ENCODE peak calls at places on chromosomes 7 and 10, in seven cellular contexts. S is B cell, M is neural crest cell, Q is HCT116, H is keratinocyte, J is body of pancreas, O is left ventricle myocardium inferior. C is an unnamed sample.

GRCh38 chr7:47581442-47581820 is 480 bp downstream of the TNS3 start:
- DNase-seq in S (no peak), M (peak), Q (no peak), H (no peak), J (peak), O (no peak), C (peak)

GRCh38 chr10:1715821-1716220 is 21.5 kb downstream of the ADARB2 start:
- DNase-seq in S (peak), M (peak), Q (no peak), H (peak), J (peak), O (no peak), C (peak)

GRCh38 chr7:45178241-45179225 is 20.9 kb downstream of the RAMP3 start:
- DNase-seq in S (no peak), M (no peak), Q (peak), H (no peak), J (no peak), O (no peak), C (no peak)

GRCh38 chr7:17275749-17276671 is 22.4 kb upstream of the AHR start:
- DNase-seq in S (no peak), M (no peak), Q (no peak), H (no peak), J (peak), O (no peak), C (peak)

GRCh38 chr10:44028384-44029137 is 356.3 kb downstream of the CXCL12 start:
- DNase-seq in S (no peak), M (no peak), Q (no peak), H (no peak), J (peak), O (no peak), C (no peak)

GRCh38 chr7:23298141-23298851 is 843 bp upstream of the MALSU1 start:
- DNase-seq in S (no peak), M (no peak), Q (no peak), H (no peak), J (peak), O (no peak), C (no peak)

GRCh38 chr10:102831322-102832071 is 5.7 kb downstream of the CYP17A1 start:
- DNase-seq in S (no peak), M (no peak), Q (no peak), H (no peak), J (no peak), O (no peak), C (no peak)

GRCh38 chr7:70063371-70063770 is 465.1 kb downstream of the AUTS2 start:
- DNase-seq in S (no peak), M (no peak), Q (no peak), H (no peak), J (no peak), O (no peak), C (no peak)

GRCh38 chr7:100176096-100176835 is 915 bp downstream of the GPC2 start:
- DNase-seq in S (no peak), M (no peak), Q (no peak), H (no peak), J (no peak), O (no peak), C (no peak)

GRCh38 chr10:117663750-117664149 is 121.2 kb downstream of the EMX2 start:
- DNase-seq in S (no peak), M (no peak), Q (peak), H (no peak), J (peak), O (no peak), C (peak)

GRCh38 chr10:69715899-69716606 is 85.7 kb upstream of the COL13A1 start:
- DNase-seq in S (no peak), M (no peak), Q (no peak), H (no peak), J (no peak), O (no peak), C (no peak)

GRCh38 chr7:149845257-149845980 is 7.2 kb downstream of the ZNF862 start:
- DNase-seq in S (no peak), M (no peak), Q (no peak), H (no peak), J (no peak), O (no peak), C (no peak)

GRCh38 chr7:44853391-44853790 is 5.5 kb upstream of the H2AZ2 start:
- DNase-seq in S (no peak), M (no peak), Q (peak), H (no peak), J (no peak), O (no peak), C (no peak)

GRCh38 chr7:24756545-24756988 is 697 bp downstream of the GSDME start:
- DNase-seq in S (no peak), M (no peak), Q (no peak), H (no peak), J (no peak), O (no peak), C (peak)

GRCh38 chr7:117010375-117011133 is 57.3 kb downstream of the ST7 start:
- DNase-seq in S (no peak), M (no peak), Q (no peak), H (no peak), J (no peak), O (no peak), C (no peak)

GRCh38 chr7:99201027-99201426 is 6.9 kb downstream of the KPNA7 start:
- DNase-seq in S (no peak), M (no peak), Q (no peak), H (peak), J (no peak), O (no peak), C (peak)

GRCh38 chr7:151825711-151826110 is 51.2 kb downstream of the PRKAG2 start:
- DNase-seq in S (no peak), M (no peak), Q (no peak), H (no peak), J (no peak), O (no peak), C (no peak)

GRCh38 chr7:41875513-41875912 is 172.6 kb upstream of the INHBA start:
- DNase-seq in S (no peak), M (no peak), Q (no peak), H (no peak), J (no peak), O (no peak), C (no peak)

GRCh38 chr7:43785425-43785824 is 26.9 kb downstream of the BLVRA start:
- DNase-seq in S (no peak), M (no peak), Q (no peak), H (no peak), J (peak), O (no peak), C (peak)

GRCh38 chr10:17025444-17026295 is 103.9 kb downstream of the CUBN start:
- DNase-seq in S (no peak), M (peak), Q (peak), H (peak), J (peak), O (no peak), C (peak)

GRCh38 chr10:1366811-1367425 is 310.7 kb downstream of the WDR37 start:
- DNase-seq in S (no peak), M (no peak), Q (no peak), H (no peak), J (no peak), O (no peak), C (no peak)

GRCh38 chr7:75033064-75033463 is 40.5 kb downstream of the RCC1L start:
- DNase-seq in S (no peak), M (peak), Q (no peak), H (no peak), J (no peak), O (no peak), C (no peak)
- TF ChIP-seq CTCF in S (no peak), M (peak), Q (no peak), H (no peak), J (no peak), O (no peak), C (peak)

DNA sequence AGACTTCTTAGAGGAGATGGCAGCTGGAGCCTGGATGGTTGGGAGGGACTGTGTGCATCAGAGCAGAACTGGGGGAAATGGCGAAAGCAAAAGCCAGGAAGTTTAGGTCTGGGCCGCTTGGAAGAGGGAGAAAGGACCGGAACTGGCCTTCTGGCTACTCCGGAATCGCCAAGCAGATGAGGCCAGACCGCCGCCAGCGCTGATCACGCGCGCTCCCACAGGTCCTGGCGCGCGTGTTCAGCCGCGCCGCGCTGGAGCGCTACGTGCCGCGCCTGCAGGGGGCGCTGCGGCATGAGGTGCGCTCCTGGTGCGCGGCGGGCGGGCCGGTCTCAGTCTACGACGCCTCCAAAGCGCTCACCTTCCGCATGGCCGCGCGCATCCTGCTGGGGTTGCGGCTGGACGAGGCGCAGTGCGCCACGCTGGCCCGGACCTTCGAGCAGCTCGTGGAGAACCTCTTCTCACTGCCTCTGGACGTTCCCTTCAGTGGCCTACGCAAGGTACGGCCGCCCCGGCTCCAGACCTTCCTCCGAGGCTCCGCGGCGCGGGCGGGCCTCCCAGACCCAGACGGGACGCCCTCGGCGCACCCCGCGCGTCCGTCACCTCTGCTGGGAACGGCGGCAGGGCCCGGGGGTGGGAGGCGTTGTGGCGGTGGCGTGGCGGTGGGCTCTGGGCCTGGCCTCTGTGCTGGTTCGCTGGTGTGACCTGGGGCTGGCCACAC is 2.1 kb downstream of the CYP26C1 start:
- DNase-seq in S (no peak), M (no peak), Q (no peak), H (no peak), J (no peak), O (no peak), C (peak)
- TF ChIP-seq CTCF in S (peak), M (peak), Q (no peak), H (peak), J (no peak), O (peak), C (peak)

GRCh38 chr7:14446231-14446630 is 456.3 kb downstream of the DGKB start:
- DNase-seq in S (no peak), M (no peak), Q (no peak), H (no peak), J (no peak), O (no peak), C (no peak)
- TF ChIP-seq CTCF in S (no peak), M (no peak), Q (no peak), H (no peak), J (no peak), O (no peak), C (no peak)

GRCh38 chr10:18738835-18739234 is 79.6 kb downstream of the ARL5B start:
- DNase-seq in S (no peak), M (no peak), Q (no peak), H (no peak), J (no peak), O (no peak), C (no peak)
- TF ChIP-seq CTCF in S (no peak), M (no peak), Q (no peak), H (no peak), J (no peak), O (no peak), C (no peak)

DNA sequence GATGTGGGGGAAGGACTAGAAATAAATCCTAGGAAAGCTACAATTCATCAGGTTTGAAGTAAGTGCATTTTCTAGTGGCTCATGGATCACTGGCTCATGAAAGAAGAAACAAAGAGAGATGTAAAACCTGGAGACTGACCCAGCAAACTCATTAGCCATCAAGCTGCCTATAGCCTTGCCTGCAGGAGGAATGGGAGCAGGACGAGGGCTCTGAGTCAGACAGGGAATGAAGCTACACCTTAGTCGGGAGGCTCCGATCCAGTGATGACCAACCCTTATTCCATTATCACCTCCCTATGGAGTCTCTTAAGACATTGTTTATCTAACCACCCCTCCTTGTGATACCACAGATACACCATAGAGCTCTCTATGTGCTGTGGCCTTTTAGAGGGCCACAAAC is 112.5 kb upstream of the WDR11 start:
- DNase-seq in S (no peak), M (no peak), Q (no peak), H (no peak), J (no peak), O (no peak), C (no peak)
- TF ChIP-seq CTCF in S (no peak), M (no peak), Q (no peak), H (no peak), J (no peak), O (no peak), C (no peak)

GRCh38 chr10:61899997-61900828 is 1.3 kb upstream of the ARID5B start:
- DNase-seq in S (peak), M (peak), Q (no peak), H (no peak), J (peak), O (peak), C (peak)

GRCh38 chr10:61901829-61902447 is 439 bp downstream of the ARID5B start:
- DNase-seq in S (no peak), M (peak), Q (no peak), H (no peak), J (peak), O (no peak), C (peak)

GRCh38 chr10:61899663-61899996 is 1.9 kb upstream of the ARID5B start:
- DNase-seq in S (no peak), M (no peak), Q (no peak), H (no peak), J (no peak), O (no peak), C (no peak)

GRCh38 chr10:61902448-61903183 is 1.1 kb downstream of the ARID5B start:
- DNase-seq in S (peak), M (peak), Q (peak), H (peak), J (peak), O (peak), C (peak)

GRCh38 chr10:61900829-61901783 is at the start of gene ARID5B:
- DNase-seq in S (peak), M (peak), Q (peak), H (no peak), J (peak), O (no peak), C (peak)
- TF ChIP-seq CTCF in S (no peak), M (no peak), Q (no peak), H (no peak), J (no peak), O (no peak), C (no peak)

C was measured in hepatocyte.